ENCODE peak calls at places on chromosome 16, in six cellular contexts. One of them, this sample, is unnamed.

GRCh38 chr16:78761427-78761826 is 662.0 kb downstream of the WWOX start:
- DNase-seq in coronary artery: no peak
- DNase-seq in cardiac muscle cell: no peak
- DNase-seq in lower lobe of right lung: no peak
- DNase-seq in CD8-positive, alpha-beta T cell: no peak
- DNase-seq in uterus: no peak
- DNase-seq in this sample: no peak

GRCh38 chr16:84220851-84221250 is 19.0 kb downstream of the KCNG4 start:
- DNase-seq in lower lobe of right lung: no peak
- DNase-seq in coronary artery: no peak
- DNase-seq in uterus: no peak
- DNase-seq in cardiac muscle cell: peak
- DNase-seq in CD8-positive, alpha-beta T cell: no peak
- DNase-seq in this sample: peak

GRCh38 chr16:66959645-66960177 is 1.4 kb upstream of the CES3 start:
- DNase-seq in lower lobe of right lung: peak
- DNase-seq in cardiac muscle cell: no peak
- DNase-seq in coronary artery: no peak
- DNase-seq in CD8-positive, alpha-beta T cell: no peak
- DNase-seq in uterus: no peak
- DNase-seq in this sample: no peak

GRCh38 chr16:2238396-2239230 is 2.4 kb downstream of the DNASE1L2 start:
- DNase-seq in CD8-positive, alpha-beta T cell: no peak
- DNase-seq in lower lobe of right lung: no peak
- DNase-seq in cardiac muscle cell: no peak
- DNase-seq in uterus: no peak
- DNase-seq in coronary artery: peak
- DNase-seq in this sample: no peak

GRCh38 chr16:12188674-12189249 is 212.2 kb downstream of the SNX29 start:
- DNase-seq in lower lobe of right lung: no peak
- DNase-seq in CD8-positive, alpha-beta T cell: no peak
- DNase-seq in cardiac muscle cell: no peak
- DNase-seq in coronary artery: no peak
- DNase-seq in uterus: no peak
- DNase-seq in this sample: no peak

GRCh38 chr16:14015948-14016347 is 55.2 kb upstream of the MRTFB start:
- DNase-seq in uterus: peak
- DNase-seq in coronary artery: peak
- DNase-seq in cardiac muscle cell: peak
- DNase-seq in lower lobe of right lung: peak
- DNase-seq in CD8-positive, alpha-beta T cell: no peak
- DNase-seq in this sample: peak

GRCh38 chr16:83912152-83912948 is 13.4 kb downstream of the MLYCD start:
- DNase-seq in coronary artery: no peak
- DNase-seq in CD8-positive, alpha-beta T cell: no peak
- DNase-seq in cardiac muscle cell: no peak
- DNase-seq in uterus: no peak
- DNase-seq in lower lobe of right lung: no peak
- DNase-seq in this sample: no peak

GRCh38 chr16:3589441-3589921 is 12.3 kb upstream of the NLRC3 start:
- DNase-seq in CD8-positive, alpha-beta T cell: no peak
- DNase-seq in coronary artery: no peak
- DNase-seq in cardiac muscle cell: peak
- DNase-seq in lower lobe of right lung: peak
- DNase-seq in uterus: no peak
- DNase-seq in this sample: no peak

GRCh38 chr16:80274576-80275191 is 266.1 kb upstream of the DYNLRB2 start:
- DNase-seq in coronary artery: no peak
- DNase-seq in lower lobe of right lung: no peak
- DNase-seq in uterus: no peak
- DNase-seq in cardiac muscle cell: peak
- DNase-seq in CD8-positive, alpha-beta T cell: no peak
- DNase-seq in this sample: no peak

GRCh38 chr16:57916735-57917450 is 54.0 kb downstream of the CNGB1 start:
- DNase-seq in coronary artery: no peak
- DNase-seq in cardiac muscle cell: no peak
- DNase-seq in lower lobe of right lung: no peak
- DNase-seq in CD8-positive, alpha-beta T cell: no peak
- DNase-seq in uterus: no peak
- DNase-seq in this sample: no peak

GRCh38 chr16:47260496-47260895 is 116.8 kb upstream of the NETO2 start:
- DNase-seq in CD8-positive, alpha-beta T cell: no peak
- DNase-seq in coronary artery: no peak
- DNase-seq in lower lobe of right lung: no peak
- DNase-seq in cardiac muscle cell: no peak
- DNase-seq in uterus: no peak
- DNase-seq in this sample: no peak

GRCh38 chr16:78045865-78046581 is 23.7 kb downstream of the CLEC3A start:
- DNase-seq in uterus: peak
- DNase-seq in lower lobe of right lung: peak
- DNase-seq in CD8-positive, alpha-beta T cell: no peak
- DNase-seq in cardiac muscle cell: peak
- DNase-seq in coronary artery: peak
- DNase-seq in this sample: no peak

GRCh38 chr16:180101-180920 is at the start of gene HBQ1:
- DNase-seq in lower lobe of right lung: no peak
- DNase-seq in coronary artery: no peak
- DNase-seq in cardiac muscle cell: peak
- DNase-seq in CD8-positive, alpha-beta T cell: no peak
- DNase-seq in uterus: no peak
- DNase-seq in this sample: no peak

GRCh38 chr16:16857603-16858283 is 478.8 kb downstream of the NPIPA7 start:
- DNase-seq in uterus: no peak
- DNase-seq in coronary artery: no peak
- DNase-seq in cardiac muscle cell: no peak
- DNase-seq in CD8-positive, alpha-beta T cell: no peak
- DNase-seq in lower lobe of right lung: no peak
- DNase-seq in this sample: no peak

GRCh38 chr16:4465977-4466779 is 8.2 kb downstream of the NMRAL1 start:
- DNase-seq in lower lobe of right lung: no peak
- DNase-seq in cardiac muscle cell: peak
- DNase-seq in CD8-positive, alpha-beta T cell: peak
- DNase-seq in coronary artery: no peak
- DNase-seq in uterus: no peak
- DNase-seq in this sample: no peak

GRCh38 chr16:11689031-11689840 is 21.0 kb downstream of the SNN start:
- DNase-seq in cardiac muscle cell: no peak
- DNase-seq in uterus: peak
- DNase-seq in CD8-positive, alpha-beta T cell: no peak
- DNase-seq in coronary artery: peak
- DNase-seq in lower lobe of right lung: no peak
- DNase-seq in this sample: no peak

GRCh38 chr16:4314532-4315184 is 1.2 kb upstream of the GLIS2 start:
- DNase-seq in uterus: no peak
- DNase-seq in lower lobe of right lung: no peak
- DNase-seq in cardiac muscle cell: peak
- DNase-seq in coronary artery: no peak
- DNase-seq in CD8-positive, alpha-beta T cell: no peak
- DNase-seq in this sample: no peak

GRCh38 chr16:84081446-84081989 is 35.2 kb downstream of the MBTPS1 start:
- DNase-seq in cardiac muscle cell: no peak
- DNase-seq in uterus: no peak
- DNase-seq in lower lobe of right lung: no peak
- DNase-seq in CD8-positive, alpha-beta T cell: no peak
- DNase-seq in coronary artery: no peak
- DNase-seq in this sample: no peak

GRCh38 chr16:67666032-67666537 is 465 bp downstream of the ENKD1 start:
- DNase-seq in coronary artery: no peak
- DNase-seq in uterus: no peak
- DNase-seq in lower lobe of right lung: peak
- DNase-seq in cardiac muscle cell: peak
- DNase-seq in CD8-positive, alpha-beta T cell: no peak
- DNase-seq in this sample: no peak

GRCh38 chr16:28140788-28141618 is 70.8 kb downstream of the XPO6 start:
- DNase-seq in coronary artery: no peak
- DNase-seq in cardiac muscle cell: no peak
- DNase-seq in lower lobe of right lung: peak
- DNase-seq in uterus: no peak
- DNase-seq in CD8-positive, alpha-beta T cell: peak
- DNase-seq in this sample: no peak

GRCh38 chr16:82899731-82900454 is 273.1 kb downstream of the CDH13 start:
- DNase-seq in lower lobe of right lung: no peak
- DNase-seq in cardiac muscle cell: no peak
- DNase-seq in uterus: no peak
- DNase-seq in coronary artery: no peak
- DNase-seq in CD8-positive, alpha-beta T cell: no peak
- DNase-seq in this sample: no peak

GRCh38 chr16:728131-728889 is 1.4 kb downstream of the HAGHL start:
- DNase-seq in CD8-positive, alpha-beta T cell: no peak
- DNase-seq in coronary artery: no peak
- DNase-seq in uterus: no peak
- DNase-seq in lower lobe of right lung: peak
- DNase-seq in cardiac muscle cell: peak
- DNase-seq in this sample: no peak

DNA sequence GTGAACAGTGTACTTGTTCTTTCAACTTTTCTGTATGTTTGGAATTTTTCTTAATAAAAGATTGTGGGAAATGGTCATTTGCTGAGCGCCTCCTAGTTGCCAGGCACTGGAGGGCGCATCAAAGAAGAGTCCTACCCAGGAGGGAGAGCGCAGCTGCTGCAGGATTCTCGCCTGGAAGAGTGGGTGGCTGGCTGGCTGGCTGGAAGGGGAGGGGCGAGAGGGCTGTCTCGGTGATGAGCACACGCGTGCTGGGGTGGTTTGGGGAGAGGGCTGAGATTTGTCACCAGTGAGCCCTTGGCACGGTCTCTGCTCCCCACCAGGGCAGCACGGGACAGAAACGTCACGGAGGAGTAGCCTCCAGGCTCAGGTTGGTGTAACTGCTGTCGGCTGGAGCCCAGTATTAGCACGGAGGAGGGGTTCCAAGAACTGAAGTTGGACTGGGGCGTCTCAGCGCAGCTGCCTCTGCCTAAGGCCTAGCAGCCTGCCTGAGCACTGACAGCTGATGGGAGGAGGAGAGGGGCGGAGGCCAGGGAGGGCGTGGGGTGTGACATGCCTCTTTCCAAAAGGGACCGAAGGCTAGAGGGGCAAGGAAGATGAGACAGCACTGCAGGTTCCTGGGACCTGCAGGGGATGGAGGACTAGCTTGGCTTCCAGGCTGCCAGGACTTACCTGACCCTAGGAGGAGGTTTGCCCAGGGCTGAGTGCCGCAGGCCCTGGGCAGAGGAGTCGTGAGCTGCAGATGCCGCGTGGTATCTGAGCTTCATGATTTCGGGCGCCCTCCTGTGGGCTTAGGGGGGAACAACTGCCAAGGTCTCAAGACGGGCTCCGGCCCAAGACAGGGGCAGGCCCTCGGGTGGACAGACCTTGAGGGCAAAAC is 5.7 kb downstream of the LDHD start:
- DNase-seq in uterus: peak
- DNase-seq in cardiac muscle cell: peak
- DNase-seq in CD8-positive, alpha-beta T cell: peak
- DNase-seq in lower lobe of right lung: peak
- DNase-seq in coronary artery: peak
- DNase-seq in this sample: peak
- H3K4me3 ChIP-seq in uterus: peak
- H3K4me3 ChIP-seq in cardiac muscle cell: no peak
- H3K4me3 ChIP-seq in CD8-positive, alpha-beta T cell: no peak
- H3K4me3 ChIP-seq in lower lobe of right lung: peak
- H3K4me3 ChIP-seq in coronary artery: peak
- H3K4me3 ChIP-seq in this sample: peak

GRCh38 chr16:73173396-73173795 is 125.5 kb upstream of the ZFHX3 start:
- DNase-seq in cardiac muscle cell: no peak
- DNase-seq in coronary artery: no peak
- DNase-seq in CD8-positive, alpha-beta T cell: no peak
- DNase-seq in lower lobe of right lung: no peak
- DNase-seq in uterus: peak
- DNase-seq in this sample: no peak

GRCh38 chr16:73177896-73178295 is 130.0 kb upstream of the ZFHX3 start:
- DNase-seq in uterus: no peak
- DNase-seq in cardiac muscle cell: no peak
- DNase-seq in lower lobe of right lung: no peak
- DNase-seq in CD8-positive, alpha-beta T cell: no peak
- DNase-seq in coronary artery: no peak
- DNase-seq in this sample: no peak

GRCh38 chr16:73179671-73180370 is 131.9 kb upstream of the ZFHX3 start:
- DNase-seq in lower lobe of right lung: no peak
- DNase-seq in coronary artery: no peak
- DNase-seq in CD8-positive, alpha-beta T cell: no peak
- DNase-seq in cardiac muscle cell: no peak
- DNase-seq in uterus: peak
- DNase-seq in this sample: no peak

GRCh38 chr16:73172621-73173312 is 124.8 kb upstream of the ZFHX3 start:
- DNase-seq in cardiac muscle cell: peak
- DNase-seq in lower lobe of right lung: peak
- DNase-seq in CD8-positive, alpha-beta T cell: no peak
- DNase-seq in uterus: peak
- DNase-seq in coronary artery: no peak
- DNase-seq in this sample: peak

DNA sequence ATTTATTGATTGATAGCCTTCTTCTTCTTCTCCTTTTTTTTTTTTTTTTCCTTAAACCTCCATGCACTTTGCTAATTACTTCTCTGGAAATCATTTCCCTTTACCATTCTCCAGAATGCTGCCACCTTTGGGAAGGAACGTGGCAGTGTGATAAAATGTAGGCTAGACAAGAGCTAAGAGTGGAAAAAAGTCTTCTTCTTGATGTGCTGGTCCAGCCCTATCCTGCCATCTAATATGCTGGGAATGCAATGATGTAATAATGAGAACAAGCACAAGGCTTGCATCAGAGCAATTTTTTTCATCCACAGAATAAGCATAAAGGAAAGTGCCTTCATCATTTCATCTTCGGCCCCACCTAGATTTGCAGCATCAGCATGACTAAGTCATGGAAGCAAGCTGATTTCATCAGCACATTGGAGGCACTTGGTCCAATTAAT is 128.7 kb upstream of the ZFHX3 start:
- DNase-seq in cardiac muscle cell: peak
- DNase-seq in uterus: no peak
- DNase-seq in CD8-positive, alpha-beta T cell: no peak
- DNase-seq in lower lobe of right lung: no peak
- DNase-seq in coronary artery: no peak
- DNase-seq in this sample: peak
- TF ChIP-seq CTCF in cardiac muscle cell: peak
- TF ChIP-seq CTCF in uterus: peak
- TF ChIP-seq CTCF in CD8-positive, alpha-beta T cell: no peak
- TF ChIP-seq CTCF in lower lobe of right lung: peak
- TF ChIP-seq CTCF in coronary artery: peak
- TF ChIP-seq CTCF in this sample: peak

GRCh38 chr16:19136549-19137196 is 22.9 kb downstream of the ITPRIPL2 start:
- DNase-seq in uterus: no peak
- DNase-seq in coronary artery: no peak
- DNase-seq in lower lobe of right lung: peak
- DNase-seq in CD8-positive, alpha-beta T cell: no peak
- DNase-seq in cardiac muscle cell: no peak
- DNase-seq in this sample: no peak
- H3K4me3 ChIP-seq in uterus: no peak
- H3K4me3 ChIP-seq in coronary artery: no peak
- H3K4me3 ChIP-seq in lower lobe of right lung: no peak
- H3K4me3 ChIP-seq in CD8-positive, alpha-beta T cell: no peak
- H3K4me3 ChIP-seq in cardiac muscle cell: no peak
- H3K4me3 ChIP-seq in this sample: no peak

DNA sequence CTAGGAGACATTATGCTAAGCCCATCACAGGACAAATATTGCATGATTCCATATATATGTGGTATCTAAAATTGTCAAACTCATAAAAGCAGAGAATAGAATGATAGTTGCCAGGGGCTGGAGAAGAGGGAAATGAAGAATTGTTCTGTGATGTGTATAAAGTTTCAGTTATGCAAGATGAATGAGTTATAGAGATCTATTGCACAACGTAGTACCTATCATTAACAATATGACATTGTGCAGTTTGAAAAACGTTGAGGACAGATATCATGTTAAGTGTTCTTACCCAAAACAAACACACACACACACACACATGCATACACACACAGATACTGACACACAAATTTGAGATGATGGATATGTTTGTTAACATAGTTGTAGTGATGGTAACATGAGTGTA is 871.6 kb upstream of the GOT2 start:
- DNase-seq in lower lobe of right lung: no peak
- DNase-seq in uterus: no peak
- DNase-seq in CD8-positive, alpha-beta T cell: no peak
- DNase-seq in cardiac muscle cell: no peak
- DNase-seq in coronary artery: no peak
- DNase-seq in this sample: no peak
- TF ChIP-seq CTCF in lower lobe of right lung: no peak
- TF ChIP-seq CTCF in uterus: no peak
- TF ChIP-seq CTCF in CD8-positive, alpha-beta T cell: no peak
- TF ChIP-seq CTCF in cardiac muscle cell: no peak
- TF ChIP-seq CTCF in coronary artery: no peak
- TF ChIP-seq CTCF in this sample: no peak